ENCODE peak calls at places on chromosomes 12 and 14, in eight cellular contexts. V is dorsolateral prefrontal cortex, B is NCI-H146, C is left lung, J is A549, O is GM04503, R is head of caudate nucleus, E is activated T-cell treated with anti-CD3 and anti-CD28 coated beads for 24 hours. M is an unnamed sample.
A peak's percentile ranks its signal among the peaks of the same experiment; 100 is the strongest.

GRCh38 chr14:59509101-59509500 is 24.8 kb downstream of the JKAMP start:
- DNase-seq in V (no peak), B (no peak), C (no peak), J (no peak), O (no peak), R (no peak), E (no peak), M (no peak)

GRCh38 chr14:28243600-28243999 is 523.0 kb upstream of the FOXG1 start:
- DNase-seq in V (no peak), B (no peak), C (no peak), J (no peak), O (no peak), R (no peak), E (no peak), M (no peak)

GRCh38 chr12:955923-956322 is 6.4 kb upstream of the RAD52 start:
- DNase-seq in V (no peak), B (no peak), C (no peak), J (no peak), O (no peak), R (no peak), E (no peak), M (no peak)

GRCh38 chr12:69676257-69677012 is 22.7 kb downstream of the BEST3 start:
- DNase-seq in V (no peak), B (no peak), C (no peak), J (no peak), O (no peak), R (no peak), E (no peak), M (no peak)

GRCh38 chr12:95663525-95663924 is 112.2 kb upstream of the USP44 start:
- DNase-seq in V (no peak), B (no peak), C (no peak), J (no peak), O (no peak), R (no peak), E (no peak), M (peak; percentile 97)

GRCh38 chr12:43722621-43723020 is 36.0 kb downstream of the PUS7L start:
- DNase-seq in V (no peak), B (no peak), C (no peak), J (no peak), O (no peak), R (no peak), E (no peak), M (no peak)

GRCh38 chr12:93521225-93521854 is 51.1 kb upstream of the SOCS2 start:
- DNase-seq in V (no peak), B (no peak), C (no peak), J (no peak), O (no peak), R (no peak), E (no peak), M (no peak)

GRCh38 chr14:102778616-102779351 is 1.5 kb downstream of the TRAF3 start:
- DNase-seq in V (no peak), B (no peak), C (no peak), J (no peak), O (no peak), R (no peak), E (no peak), M (peak; percentile 56)

M was measured in endothelial cell of umbilical vein.